ENCODE peak calls at places on chromosomes 11 and 22, in nine cellular contexts. M is body of pancreas, C is activated B cell treated with CpG ODN at 0.5 μM for 24 hours, W is fibroblast of mammary gland, Q is GM12865, Y is endodermal cell, E is dorsolateral prefrontal cortex, X is progenitor cell of endocrine pancreas, I is AG04449. G is an unnamed sample.
A peak's percentile ranks its signal among the peaks of the same experiment; 100 is the strongest.

GRCh38 chr22:49619301-49619700 is 208.4 kb downstream of the BRD1 start:
- DNase-seq in M (no peak), C (no peak), W (no peak), Q (no peak), Y (no peak), E (no peak), X (no peak), I (no peak), G (no peak)

GRCh38 chr11:115215694-115216615 is 288.3 kb downstream of the CADM1 start:
- DNase-seq in M (no peak), C (no peak), W (no peak), Q (peak; percentile 29), Y (peak; percentile 77), E (no peak), X (no peak), I (no peak), G (no peak)

GRCh38 chr11:17350455-17351170 is 987 bp upstream of the NCR3LG1 start:
- DNase-seq in M (no peak), C (no peak), W (peak; percentile 28), Q (no peak), Y (no peak), E (no peak), X (no peak), I (no peak), G (no peak)

GRCh38 chr22:26453812-26454500 is 24.9 kb downstream of the ASPHD2 start:
- DNase-seq in M (no peak), C (no peak), W (no peak), Q (no peak), Y (no peak), E (no peak), X (no peak), I (no peak), G (no peak)

GRCh38 chr22:42520663-42521546 is 1.3 kb upstream of the RRP7A start:
- DNase-seq in M (no peak), C (no peak), W (peak; percentile 22), Q (no peak), Y (no peak), E (no peak), X (no peak), I (no peak), G (no peak)

GRCh38 chr11:69040581-69041260 is 8.0 kb upstream of the TPCN2 start:
- DNase-seq in M (no peak), C (no peak), W (peak; percentile 93), Q (no peak), Y (no peak), E (no peak), X (no peak), I (no peak), G (no peak)

GRCh38 chr11:68010058-68011041 is at the start of gene ALDH3B1:
- DNase-seq in M (peak; percentile 93), C (peak; percentile 54), W (peak; percentile 84), Q (peak; percentile 34), Y (peak; percentile 86), E (peak; percentile 71), X (peak; percentile 8), I (no peak), G (no peak)

GRCh38 chr22:27435839-27436581 is 365.5 kb downstream of the MN1 start:
- DNase-seq in M (peak; percentile 52), C (no peak), W (peak; percentile 64), Q (no peak), Y (peak; percentile 53), E (no peak), X (no peak), I (no peak), G (peak; percentile 37)

DNA sequence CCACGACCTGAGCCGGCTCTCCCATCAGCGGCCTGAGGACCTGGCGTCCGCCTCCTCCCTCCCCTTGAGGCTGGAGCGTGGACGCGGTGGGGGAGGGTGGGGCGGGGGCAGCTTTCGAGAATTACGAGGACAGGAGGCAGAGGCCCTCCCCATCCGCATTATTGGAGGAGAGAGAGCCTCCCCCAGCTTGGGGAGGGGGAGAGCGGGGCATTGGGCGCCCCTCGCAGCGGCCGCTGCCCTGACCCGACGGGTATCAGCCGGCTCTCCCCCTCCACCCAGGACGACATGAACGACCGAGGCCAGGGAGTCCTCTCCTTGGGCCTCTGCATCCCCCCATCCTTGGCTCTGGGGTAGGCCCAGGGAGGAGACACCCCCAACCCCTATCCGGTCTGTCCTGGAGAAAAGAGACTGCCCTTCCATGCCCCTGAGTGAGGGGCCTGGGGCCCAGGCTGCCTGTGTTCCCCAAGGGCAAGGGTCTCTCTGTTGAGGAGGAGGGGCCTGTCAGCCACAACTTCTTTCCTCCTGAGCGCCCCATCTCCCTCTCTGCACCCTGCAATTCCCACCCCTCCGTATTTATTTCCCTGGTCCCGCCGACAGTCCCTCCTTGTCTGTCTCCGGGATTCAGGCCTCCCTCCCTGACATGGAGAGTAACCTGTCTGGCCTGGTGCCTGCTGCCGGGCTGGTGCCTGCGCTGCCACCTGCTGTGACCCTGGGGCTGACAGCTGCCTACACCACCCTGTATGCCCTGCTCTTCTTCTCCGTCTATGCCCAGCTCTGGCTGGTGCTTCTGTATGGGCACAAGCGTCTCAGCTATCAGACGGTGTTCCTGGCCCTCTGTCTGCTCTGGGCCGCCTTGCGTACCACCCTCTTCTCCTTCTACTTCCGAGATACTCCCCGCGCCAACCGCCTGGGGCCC is 495 bp downstream of the GPR137 start:
- DNase-seq in M (peak; percentile 85), C (no peak), W (no peak), Q (peak; percentile 53), Y (no peak), E (no peak), X (no peak), I (no peak), G (no peak)
- TF ChIP-seq CTCF in M (no peak), C (no peak), W (no peak), Q (peak; percentile 32), Y (no peak), E (no peak), X (no peak), I (no peak), G (no peak)

GRCh38 chr11:100009728-100010127 is 677.4 kb upstream of the ARHGAP42 start:
- DNase-seq in M (no peak), C (no peak), W (no peak), Q (no peak), Y (no peak), E (no peak), X (no peak), I (no peak), G (no peak)

GRCh38 chr11:100008440-100008839 is 678.6 kb upstream of the ARHGAP42 start:
- DNase-seq in M (no peak), C (no peak), W (no peak), Q (no peak), Y (no peak), E (no peak), X (no peak), I (no peak), G (no peak)

GRCh38 chr11:100004541-100004940 is 682.5 kb upstream of the ARHGAP42 start:
- DNase-seq in M (no peak), C (no peak), W (peak; percentile 40), Q (no peak), Y (no peak), E (no peak), X (no peak), I (no peak), G (no peak)

GRCh38 chr11:100010393-100010792 is 676.7 kb upstream of the ARHGAP42 start:
- DNase-seq in M (no peak), C (no peak), W (no peak), Q (peak; percentile 9), Y (peak; percentile 77), E (no peak), X (no peak), I (no peak), G (no peak)
- TF ChIP-seq CTCF in M (no peak), C (no peak), W (no peak), Q (peak; percentile 23), Y (peak; percentile 64), E (no peak), X (no peak), I (no peak), G (no peak)

GRCh38 chr11:61695917-61696316 is 15.7 kb downstream of the DAGLA start:
- DNase-seq in M (peak; percentile 84), C (peak; percentile 49), W (peak; percentile 78), Q (peak; percentile 57), Y (peak; percentile 82), E (peak; percentile 82), X (no peak), I (peak; percentile 28), G (no peak)

GRCh38 chr11:61697093-61697492 is 16.9 kb downstream of the DAGLA start:
- DNase-seq in M (peak; percentile 87), C (no peak), W (no peak), Q (no peak), Y (no peak), E (no peak), X (no peak), I (no peak), G (peak; percentile 46)

GRCh38 chr11:61696602-61697001 is 16.4 kb downstream of the DAGLA start:
- DNase-seq in M (no peak), C (no peak), W (no peak), Q (no peak), Y (no peak), E (no peak), X (no peak), I (no peak), G (no peak)

GRCh38 chr11:61693897-61694840 is 14.0 kb downstream of the DAGLA start:
- DNase-seq in M (peak; percentile 48), C (no peak), W (no peak), Q (no peak), Y (no peak), E (no peak), X (no peak), I (no peak), G (no peak)

DNA sequence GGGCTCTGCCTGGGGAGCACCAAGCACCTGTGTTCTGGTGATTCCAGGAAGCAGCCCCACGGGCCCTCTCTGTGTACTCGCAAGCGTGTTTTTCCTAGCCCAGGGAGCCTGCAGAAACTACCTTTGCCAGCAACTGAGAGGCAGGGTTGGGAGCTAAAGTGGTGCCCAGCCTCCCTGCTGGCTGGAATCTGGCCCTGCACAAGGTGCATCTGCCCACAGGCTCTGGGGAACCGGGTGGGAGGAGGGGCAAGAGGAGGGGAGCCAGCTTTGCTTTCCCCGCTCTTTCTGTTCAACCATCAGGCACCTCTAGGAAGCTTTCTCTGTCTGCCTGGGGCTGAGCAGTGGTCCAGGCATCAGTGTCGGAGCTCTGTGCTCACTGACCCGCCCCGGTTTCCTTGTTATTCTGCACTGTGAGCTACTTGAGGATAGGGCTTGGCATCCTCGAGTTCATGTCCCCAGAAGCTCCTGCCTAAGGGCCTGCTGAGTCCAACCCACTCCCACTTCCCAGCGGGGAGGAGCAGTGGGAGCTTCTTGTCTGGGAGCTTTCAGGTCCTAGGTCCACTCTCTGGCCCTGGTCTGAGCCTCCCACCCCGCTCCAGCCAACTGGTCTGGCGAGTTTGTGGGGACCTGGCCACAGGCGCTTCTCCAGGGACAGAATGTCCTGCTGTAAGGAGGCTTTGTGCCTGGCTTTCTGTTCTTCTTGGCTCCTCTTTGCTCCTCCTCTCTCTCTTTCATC is 14.9 kb downstream of the DAGLA start:
- DNase-seq in M (peak; percentile 71), C (no peak), W (no peak), Q (no peak), Y (peak; percentile 85), E (no peak), X (no peak), I (no peak), G (no peak)
- TF ChIP-seq CTCF in M (peak; percentile 9), C (no peak), W (peak; percentile 14), Q (no peak), Y (peak; percentile 64), E (no peak), X (peak; percentile 38), I (peak; percentile 38), G (no peak)

GRCh38 chr11:118312328-118312727 is 7.8 kb downstream of the CD3E start:
- DNase-seq in M (no peak), C (no peak), W (no peak), Q (no peak), Y (no peak), E (no peak), X (no peak), I (no peak), G (no peak)

GRCh38 chr11:118310781-118311485 is 6.4 kb downstream of the CD3E start:
- DNase-seq in M (no peak), C (no peak), W (no peak), Q (no peak), Y (no peak), E (no peak), X (no peak), I (no peak), G (no peak)

GRCh38 chr11:118310271-118310670 is 5.7 kb downstream of the CD3E start:
- DNase-seq in M (no peak), C (no peak), W (no peak), Q (no peak), Y (no peak), E (no peak), X (no peak), I (no peak), G (no peak)

GRCh38 chr11:118313242-118313641 is 8.7 kb downstream of the CD3E start:
- DNase-seq in M (no peak), C (no peak), W (peak; percentile 53), Q (no peak), Y (no peak), E (no peak), X (no peak), I (no peak), G (no peak)

GRCh38 chr11:118311518-118311917 is 7.0 kb downstream of the CD3E start:
- DNase-seq in M (no peak), C (no peak), W (no peak), Q (no peak), Y (no peak), E (no peak), X (no peak), I (no peak), G (no peak)
- TF ChIP-seq CTCF in M (no peak), C (no peak), W (no peak), Q (no peak), Y (no peak), E (no peak), X (no peak), I (no peak), G (no peak)

G was measured in mesothelial cell of epicardium.